ENCODE peak calls at places on chromosomes 4 and X, in four cellular contexts. D, T, S and P are unnamed samples.

GRCh38 chr4:110735691-110736090 is 112.8 kb upstream of the PITX2 start:
- DNase-seq in D (no peak), T (no peak), S (no peak), P (no peak)

GRCh38 chr4:141462361-141462760 is 174.0 kb upstream of the IL15 start:
- DNase-seq in D (no peak), T (no peak), S (no peak), P (no peak)

GRCh38 chr4:82049294-82049693 is 324.5 kb downstream of the HNRNPD start:
- DNase-seq in D (no peak), T (no peak), S (no peak), P (no peak)

GRCh38 chrX:130680164-130681035 is 222.6 kb downstream of the ENOX2 start:
- DNase-seq in D (no peak), T (no peak), S (no peak), P (no peak)

GRCh38 chr4:59380841-59381366 is 1819.2 kb upstream of the ADGRL3 start:
- DNase-seq in D (no peak), T (no peak), S (no peak), P (no peak)

GRCh38 chrX:11480626-11481025 is 185.1 kb downstream of the ARHGAP6 start:
- DNase-seq in D (no peak), T (no peak), S (peak), P (no peak)

GRCh38 chr4:74267998-74268606 is 40.2 kb upstream of the EPGN start:
- DNase-seq in D (no peak), T (peak), S (no peak), P (no peak)

GRCh38 chrX:50799531-50799961 is 14.4 kb downstream of the SHROOM4 start:
- DNase-seq in D (no peak), T (no peak), S (no peak), P (no peak)

GRCh38 chrX:43882294-43882681 is at the start of gene MAOB:
- DNase-seq in D (peak), T (no peak), S (peak), P (no peak)

GRCh38 chr4:133316874-133317273 is 167.8 kb downstream of the PCDH10 start:
- DNase-seq in D (no peak), T (no peak), S (no peak), P (no peak)

GRCh38 chr4:8080754-8081065 is 77.9 kb downstream of the ABLIM2 start:
- DNase-seq in D (no peak), T (no peak), S (no peak), P (no peak)

GRCh38 chrX:63275127-63275526 is 76.0 kb downstream of the SPIN4 start:
- DNase-seq in D (peak), T (peak), S (peak), P (peak)

GRCh38 chrX:29948653-29949052 is 266.7 kb upstream of the MAGEB2 start:
- DNase-seq in D (no peak), T (no peak), S (no peak), P (no peak)

GRCh38 chr4:87375719-87376291 is 15.2 kb downstream of the HSD17B11 start:
- DNase-seq in D (peak), T (peak), S (peak), P (no peak)

GRCh38 chr4:103451341-103451740 is 253.2 kb upstream of the CENPE start:
- DNase-seq in D (no peak), T (peak), S (no peak), P (no peak)

GRCh38 chr4:8403173-8403753 is 37.3 kb downstream of the ACOX3 start:
- DNase-seq in D (peak), T (peak), S (peak), P (peak)

GRCh38 chr4:3267576-3268394 is 18.8 kb downstream of the MSANTD1 start:
- DNase-seq in D (no peak), T (no peak), S (no peak), P (no peak)

GRCh38 chr4:26215725-26216124 is 105.1 kb upstream of the RBPJ start:
- DNase-seq in D (no peak), T (no peak), S (no peak), P (no peak)

GRCh38 chr4:3735196-3735595 is 31.0 kb upstream of the ADRA2C start:
- DNase-seq in D (no peak), T (no peak), S (no peak), P (no peak)

GRCh38 chr4:184856277-184856609 is 30.5 kb upstream of the ACSL1 start:
- DNase-seq in D (no peak), T (no peak), S (no peak), P (no peak)

GRCh38 chrX:46366597-46367207 is 178.5 kb downstream of the ZNF674 start:
- DNase-seq in D (peak), T (no peak), S (no peak), P (no peak)

GRCh38 chr4:20272411-20272872 is 20.7 kb downstream of the SLIT2 start:
- DNase-seq in D (no peak), T (no peak), S (no peak), P (no peak)

GRCh38 chr4:99389606-99390005 is 37.1 kb upstream of the ADH1C start:
- DNase-seq in D (no peak), T (no peak), S (no peak), P (no peak)

GRCh38 chrX:65528705-65529340 is 5.8 kb downstream of the LAS1L start:
- DNase-seq in D (peak), T (no peak), S (peak), P (peak)

GRCh38 chrX:99933865-99934264 is 476.2 kb downstream of the PCDH19 start:
- DNase-seq in D (no peak), T (no peak), S (no peak), P (no peak)
- TF ChIP-seq REST in D (no peak), T (no peak), S (no peak), P (no peak)

GRCh38 chr4:337143-337931 is at the start of gene ZNF141:
- DNase-seq in D (peak), T (no peak), S (no peak), P (peak)
- TF ChIP-seq REST in D (no peak), T (no peak), S (no peak), P (no peak)

GRCh38 chrX:139924069-139924695 is 8.7 kb downstream of the ATP11C start:
- DNase-seq in D (no peak), T (no peak), S (no peak), P (no peak)
- TF ChIP-seq REST in D (no peak), T (no peak), S (no peak), P (no peak)

GRCh38 chr4:175539498-175539897 is 272.6 kb downstream of the GPM6A start:
- DNase-seq in D (no peak), T (no peak), S (no peak), P (no peak)
- TF ChIP-seq REST in D (no peak), T (no peak), S (no peak), P (no peak)

GRCh38 chr4:164924670-164925238 is 47.8 kb downstream of the APELA start:
- DNase-seq in D (no peak), T (no peak), S (no peak), P (no peak)
- TF ChIP-seq REST in D (no peak), T (no peak), S (no peak), P (no peak)

GRCh38 chr4:38050560-38051350 is 90.6 kb downstream of the PTTG2 start:
- DNase-seq in D (no peak), T (no peak), S (no peak), P (no peak)

GRCh38 chr4:38058186-38058585 is 98.0 kb downstream of the PTTG2 start:
- DNase-seq in D (no peak), T (no peak), S (no peak), P (no peak)

GRCh38 chr4:38055566-38055965 is 95.4 kb downstream of the PTTG2 start:
- DNase-seq in D (peak), T (no peak), S (no peak), P (no peak)

GRCh38 chr4:38060829-38061431 is 100.7 kb downstream of the PTTG2 start:
- DNase-seq in D (no peak), T (no peak), S (no peak), P (no peak)

GRCh38 chr4:38056024-38056685 is 96.0 kb downstream of the PTTG2 start:
- DNase-seq in D (no peak), T (no peak), S (no peak), P (no peak)
- TF ChIP-seq REST in D (no peak), T (no peak), S (no peak), P (no peak)

DNA sequence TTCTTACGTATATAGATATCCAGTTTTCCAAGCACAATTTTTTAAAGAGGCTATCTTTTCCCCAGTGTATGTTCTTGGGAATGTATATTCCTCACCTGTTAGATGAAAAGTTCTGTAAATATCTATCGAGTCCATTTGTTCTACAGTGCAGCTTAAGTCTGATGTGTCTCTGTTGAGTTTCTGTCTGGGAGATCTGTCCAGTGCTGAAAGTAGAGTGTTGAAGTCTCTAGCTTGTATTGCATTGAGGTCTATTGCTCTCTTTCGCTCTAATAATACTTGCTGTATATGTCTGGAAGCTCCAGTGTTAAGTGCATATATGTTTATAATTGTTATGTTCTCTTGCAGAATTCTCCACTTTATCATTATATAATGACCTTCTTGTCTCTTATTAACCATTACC is 373.1 kb downstream of the PPARGC1A start:
- DNase-seq in D (no peak), T (no peak), S (no peak), P (no peak)
- TF ChIP-seq REST in D (peak), T (no peak), S (no peak), P (peak)

GRCh38 chr4:76690906-76691275 is 207.1 kb downstream of the SOWAHB start:
- DNase-seq in D (no peak), T (no peak), S (no peak), P (no peak)

GRCh38 chr4:76688737-76689078 is 209.2 kb downstream of the SOWAHB start:
- DNase-seq in D (peak), T (no peak), S (no peak), P (no peak)

GRCh38 chr4:76687730-76688441 is 210.1 kb downstream of the SOWAHB start:
- DNase-seq in D (peak), T (no peak), S (peak), P (no peak)

GRCh38 chr4:76690091-76690905 is 207.6 kb downstream of the SOWAHB start:
- DNase-seq in D (peak), T (no peak), S (no peak), P (no peak)

DNA sequence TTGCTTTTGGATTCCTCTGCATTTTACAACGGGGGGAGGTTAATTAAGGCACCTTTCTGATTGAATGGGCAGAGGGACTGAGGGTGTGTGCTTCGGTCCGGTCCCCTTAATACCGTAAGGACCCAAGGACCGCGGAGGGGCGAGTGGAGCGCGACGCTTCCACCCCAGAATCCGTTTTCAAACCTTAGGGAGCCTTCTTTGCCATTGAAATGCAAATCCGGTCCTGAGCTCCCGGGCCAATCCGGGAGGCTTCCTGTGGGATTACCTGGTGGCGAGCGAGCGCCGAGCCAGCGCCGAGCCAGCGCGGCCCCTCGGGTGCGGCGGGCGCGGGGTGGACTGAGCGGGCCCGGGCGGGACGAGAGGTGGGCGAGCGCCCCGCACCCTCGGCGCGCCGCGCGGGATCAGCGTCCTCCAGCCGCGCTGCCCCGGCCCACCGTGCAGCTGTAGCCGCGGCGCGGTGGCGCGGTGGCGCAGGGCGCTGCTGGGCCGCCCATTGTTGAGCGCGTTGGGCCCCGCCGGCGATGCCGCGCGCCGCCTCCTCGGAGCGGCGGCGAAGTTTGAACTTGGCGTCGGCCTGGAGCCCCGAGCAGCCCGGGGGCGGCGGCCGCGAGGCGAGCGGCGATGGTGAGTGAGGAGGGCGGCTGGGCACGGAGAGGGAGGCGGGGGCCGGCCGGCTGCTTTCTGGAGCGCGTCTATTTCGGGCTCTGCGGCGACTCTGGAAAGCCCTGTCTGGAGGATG is 208.7 kb downstream of the SOWAHB start:
- DNase-seq in D (peak), T (peak), S (no peak), P (no peak)
- TF ChIP-seq REST in D (no peak), T (no peak), S (no peak), P (no peak)

GRCh38 chr4:24137963-24138601 is 248.2 kb upstream of the PPARGC1A start:
- DNase-seq in D (no peak), T (no peak), S (no peak), P (no peak)
- TF ChIP-seq REST in D (no peak), T (no peak), S (no peak), P (no peak)

GRCh38 chr4:23291139-23291538 is 598.4 kb downstream of the GBA3 start:
- DNase-seq in D (no peak), T (no peak), S (no peak), P (no peak)
- TF ChIP-seq REST in D (no peak), T (no peak), S (no peak), P (no peak)